ENCODE peak calls at places on chromosome 1, in four cellular contexts. J, A, X and B are unnamed samples.

GRCh38 chr1:160629286-160630210 is 17.3 kb downstream of the SLAMF1 start:
- DNase-seq in J (no peak), A (no peak), X (no peak), B (peak)

GRCh38 chr1:178540646-178541045 is 27.7 kb downstream of the TEX35 start:
- DNase-seq in J (no peak), A (no peak), X (no peak), B (no peak)

GRCh38 chr1:94641990-94642389 is 100.4 kb upstream of the F3 start:
- DNase-seq in J (no peak), A (no peak), X (no peak), B (no peak)

GRCh38 chr1:161487483-161487827 is 17.8 kb upstream of the FCGR2A start:
- DNase-seq in J (no peak), A (no peak), X (no peak), B (no peak)

GRCh38 chr1:152067929-152068328 is 20.9 kb downstream of the TCHHL1 start:
- DNase-seq in J (no peak), A (no peak), X (no peak), B (no peak)

GRCh38 chr1:205488074-205488723 is 16.3 kb upstream of the CDK18 start:
- DNase-seq in J (peak), A (no peak), X (peak), B (no peak)

GRCh38 chr1:1542766-1543705 is 2.6 kb upstream of the TMEM240 start:
- DNase-seq in J (peak), A (no peak), X (no peak), B (no peak)

GRCh38 chr1:231584117-231584516 is 42.5 kb upstream of the DISC1 start:
- DNase-seq in J (no peak), A (no peak), X (peak), B (no peak)

GRCh38 chr1:178055093-178055492 is 38.8 kb upstream of the RASAL2 start:
- DNase-seq in J (peak), A (no peak), X (peak), B (no peak)

GRCh38 chr1:160007577-160008200 is 24.1 kb downstream of the PIGM start:
- DNase-seq in J (peak), A (no peak), X (no peak), B (no peak)

GRCh38 chr1:211017066-211017691 is 116.8 kb downstream of the KCNH1 start:
- DNase-seq in J (no peak), A (no peak), X (no peak), B (no peak)